ENCODE peak calls at places on chromosomes 6 and 20, in ten cellular contexts. Z is foreskin keratinocyte, I is kidney, S is HL-60, F is fibroblast of villous mesenchyme, N is heart right ventricle, X is neural progenitor cell, Y is HFFc6, J is transverse colon, A is tibial artery. R is an unnamed sample.

GRCh38 chr20:25039697-25040437 is 18.1 kb downstream of the ACSS1 start:
- DNase-seq in Z (no peak), I (peak; percentile 85), S (no peak), F (peak; percentile 57), N (peak; percentile 83), X (no peak), Y (no peak), J (peak; percentile 84), A (peak; percentile 98), R (no peak)

GRCh38 chr6:2766767-2767314 is 1.6 kb downstream of the WRNIP1 start:
- DNase-seq in Z (no peak), I (no peak), S (no peak), F (peak; percentile 33), N (no peak), X (no peak), Y (peak; percentile 32), J (no peak), A (no peak), R (no peak)

GRCh38 chr20:44457016-44457415 is 18.7 kb upstream of the TTPAL start:
- DNase-seq in Z (no peak), I (peak; percentile 56), S (no peak), F (no peak), N (no peak), X (no peak), Y (no peak), J (peak; percentile 57), A (no peak), R (no peak)

GRCh38 chr6:124962617-124963415 is 579 bp downstream of the RNF217 start:
- DNase-seq in Z (no peak), I (peak; percentile 86), S (no peak), F (peak; percentile 48), N (peak; percentile 45), X (peak; percentile 56), Y (peak; percentile 7), J (peak; percentile 49), A (peak; percentile 78), R (no peak)

GRCh38 chr6:23176883-23177282 is 607.5 kb downstream of the HDGFL1 start:
- DNase-seq in Z (no peak), I (no peak), S (no peak), F (peak; percentile 95), N (peak; percentile 8), X (no peak), Y (peak; percentile 79), J (no peak), A (peak; percentile 78), R (no peak)

GRCh38 chr6:52550014-52550575 is 26.8 kb downstream of the TRAM2 start:
- DNase-seq in Z (no peak), I (no peak), S (no peak), F (no peak), N (no peak), X (no peak), Y (no peak), J (no peak), A (no peak), R (no peak)

GRCh38 chr20:47032969-47033578 is 138.4 kb downstream of the EYA2 start:
- DNase-seq in Z (no peak), I (no peak), S (no peak), F (no peak), N (no peak), X (no peak), Y (no peak), J (no peak), A (no peak), R (no peak)

GRCh38 chr20:24662286-24662685 is 192.9 kb downstream of the SYNDIG1 start:
- DNase-seq in Z (no peak), I (peak; percentile 45), S (no peak), F (no peak), N (no peak), X (no peak), Y (no peak), J (no peak), A (peak; percentile 29), R (no peak)

GRCh38 chr6:45830441-45831139 is 185.1 kb downstream of the CLIC5 start:
- DNase-seq in Z (no peak), I (no peak), S (peak; percentile 44), F (peak; percentile 44), N (no peak), X (no peak), Y (no peak), J (peak; percentile 35), A (no peak), R (peak; percentile 50)

GRCh38 chr6:41536884-41537347 is 9.3 kb upstream of the FOXP4 start:
- DNase-seq in Z (peak; percentile 47), I (peak; percentile 91), S (peak; percentile 64), F (no peak), N (peak; percentile 34), X (no peak), Y (no peak), J (peak; percentile 82), A (no peak), R (no peak)

GRCh38 chr20:37526238-37526838 is 1.3 kb downstream of the BLCAP start:
- DNase-seq in Z (peak; percentile 86), I (no peak), S (peak; percentile 18), F (peak; percentile 70), N (no peak), X (peak; percentile 77), Y (peak; percentile 40), J (peak; percentile 33), A (peak; percentile 65), R (no peak)

DNA sequence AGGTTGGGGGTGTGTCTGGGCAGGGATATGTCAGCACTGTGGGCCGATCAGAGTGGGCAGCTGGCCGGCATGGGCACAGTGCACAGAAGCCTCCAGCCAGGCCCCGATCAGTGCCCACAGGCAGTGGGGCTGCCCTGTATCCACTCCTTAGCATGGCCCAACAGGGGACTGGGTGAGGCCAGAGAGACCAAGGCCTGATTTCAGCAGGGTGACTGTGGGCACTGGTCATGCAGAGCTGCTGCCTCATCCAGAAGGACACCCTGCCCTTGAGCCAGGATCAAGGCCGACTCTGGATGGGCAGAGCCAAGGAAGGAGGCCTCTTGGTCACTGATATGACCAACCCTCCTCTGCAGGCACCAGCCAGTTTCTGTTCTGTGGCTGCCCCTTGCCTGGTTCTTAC is 159.7 kb downstream of the CDH4 start:
- DNase-seq in Z (no peak), I (peak; percentile 36), S (no peak), F (no peak), N (no peak), X (no peak), Y (no peak), J (no peak), A (no peak), R (no peak)
- TF ChIP-seq CTCF in Z (no peak), I (no peak), S (no peak), F (no peak), N (no peak), X (no peak), Y (no peak), J (no peak), A (no peak), R (no peak)

DNA sequence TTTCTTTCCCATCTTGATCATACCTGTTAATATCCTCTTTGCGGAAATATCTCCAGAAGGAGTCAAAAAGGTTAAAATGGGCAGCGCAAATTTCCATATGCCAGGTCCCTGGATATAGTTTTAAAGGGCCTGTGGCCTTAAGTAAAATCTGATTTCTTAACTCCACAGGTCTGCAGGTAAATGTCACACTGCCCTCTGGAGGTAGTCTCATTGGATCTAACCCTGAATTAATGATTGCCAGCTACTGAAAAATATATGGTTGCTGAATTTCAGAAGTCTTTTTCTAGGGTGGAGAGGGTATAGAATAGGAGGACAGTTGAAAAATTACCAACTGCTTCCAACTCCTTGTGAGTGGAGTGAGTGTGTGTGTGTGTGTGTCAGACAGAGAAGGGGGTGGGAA is 8.5 kb downstream of the MOXD1 start:
- DNase-seq in Z (no peak), I (no peak), S (no peak), F (peak; percentile 21), N (no peak), X (no peak), Y (peak; percentile 12), J (no peak), A (no peak), R (no peak)
- TF ChIP-seq CTCF in Z (peak; percentile 64), I (peak; percentile 47), S (no peak), F (peak; percentile 27), N (no peak), X (peak; percentile 52), Y (peak; percentile 69), J (no peak), A (no peak), R (no peak)

GRCh38 chr6:71420693-71421328 is 132.2 kb downstream of the OGFRL1 start:
- DNase-seq in Z (peak; percentile 73), I (peak; percentile 98), S (no peak), F (peak; percentile 96), N (peak; percentile 95), X (peak; percentile 95), Y (peak; percentile 93), J (peak; percentile 84), A (peak; percentile 98), R (peak; percentile 56)
- TF ChIP-seq CTCF in Z (no peak), I (no peak), S (no peak), F (no peak), N (no peak), X (no peak), Y (no peak), J (no peak), A (no peak), R (no peak)

GRCh38 chr6:132728616-132729015 is 14.8 kb upstream of the VNN1 start:
- DNase-seq in Z (no peak), I (no peak), S (no peak), F (no peak), N (no peak), X (peak; percentile 45), Y (no peak), J (no peak), A (no peak), R (no peak)
- TF ChIP-seq CTCF in Z (no peak), I (no peak), S (no peak), F (no peak), N (no peak), X (peak; percentile 45), Y (peak; percentile 15), J (no peak), A (no peak), R (no peak)

GRCh38 chr6:1365701-1366100 is 23.7 kb upstream of the FOXF2 start:
- DNase-seq in Z (no peak), I (no peak), S (no peak), F (no peak), N (no peak), X (no peak), Y (no peak), J (no peak), A (no peak), R (no peak)

GRCh38 chr6:1364791-1365190 is 24.6 kb upstream of the FOXF2 start:
- DNase-seq in Z (no peak), I (no peak), S (no peak), F (no peak), N (no peak), X (no peak), Y (peak; percentile 33), J (no peak), A (no peak), R (no peak)

GRCh38 chr6:1363298-1363697 is 26.1 kb upstream of the FOXF2 start:
- DNase-seq in Z (no peak), I (no peak), S (peak; percentile 59), F (no peak), N (no peak), X (no peak), Y (no peak), J (no peak), A (no peak), R (no peak)

GRCh38 chr6:1362643-1363042 is 26.7 kb upstream of the FOXF2 start:
- DNase-seq in Z (no peak), I (no peak), S (no peak), F (no peak), N (no peak), X (no peak), Y (no peak), J (no peak), A (no peak), R (no peak)

GRCh38 chr6:1363729-1364572 is 25.4 kb upstream of the FOXF2 start:
- DNase-seq in Z (no peak), I (no peak), S (peak; percentile 15), F (peak; percentile 36), N (no peak), X (no peak), Y (peak; percentile 64), J (no peak), A (no peak), R (no peak)
- TF ChIP-seq CTCF in Z (peak; percentile 44), I (no peak), S (no peak), F (peak; percentile 38), N (peak; percentile 19), X (peak; percentile 58), Y (peak; percentile 73), J (no peak), A (no peak), R (no peak)